ENCODE peak calls at places on chromosome 4, in ten cellular contexts. One of them, this sample, is unnamed.

GRCh38 chr4:41172772-41173171 is 41.6 kb downstream of the APBB2 start:
- DNase-seq in H7: no peak
- DNase-seq in endothelial cell: no peak
- DNase-seq in SW 1271: no peak
- DNase-seq in occipital lobe: no peak
- DNase-seq in stimulated activated CD4-positive, alpha-beta T cell treated with anti-CD3 and anti-CD28 coated beads, Interleukin-12 subunit alpha, Interleukin-12 subunit beta, amount 100 ng/mL, for 24 hours: no peak
- DNase-seq in NAMALWA: no peak
- DNase-seq in GM20000: no peak
- DNase-seq in AG09319: no peak
- DNase-seq in activated CD8-positive, alpha-beta memory T cell treated with anti-CD3 and anti-CD28 coated beads for 1 hour: no peak
- DNase-seq in this sample: no peak

GRCh38 chr4:72629540-72629939 is 60.5 kb upstream of the ADAMTS3 start:
- DNase-seq in H7: no peak
- DNase-seq in endothelial cell: no peak
- DNase-seq in SW 1271: no peak
- DNase-seq in occipital lobe: no peak
- DNase-seq in stimulated activated CD4-positive, alpha-beta T cell treated with anti-CD3 and anti-CD28 coated beads, Interleukin-12 subunit alpha, Interleukin-12 subunit beta, amount 100 ng/mL, for 24 hours: no peak
- DNase-seq in NAMALWA: no peak
- DNase-seq in GM20000: no peak
- DNase-seq in AG09319: no peak
- DNase-seq in activated CD8-positive, alpha-beta memory T cell treated with anti-CD3 and anti-CD28 coated beads for 1 hour: no peak
- DNase-seq in this sample: no peak

GRCh38 chr4:87108142-87108546 is 112.3 kb downstream of the KLHL8 start:
- DNase-seq in H7: no peak
- DNase-seq in endothelial cell: no peak
- DNase-seq in SW 1271: peak; percentile 52
- DNase-seq in occipital lobe: no peak
- DNase-seq in stimulated activated CD4-positive, alpha-beta T cell treated with anti-CD3 and anti-CD28 coated beads, Interleukin-12 subunit alpha, Interleukin-12 subunit beta, amount 100 ng/mL, for 24 hours: no peak
- DNase-seq in NAMALWA: no peak
- DNase-seq in GM20000: no peak
- DNase-seq in AG09319: peak; percentile 48
- DNase-seq in activated CD8-positive, alpha-beta memory T cell treated with anti-CD3 and anti-CD28 coated beads for 1 hour: no peak
- DNase-seq in this sample: no peak

GRCh38 chr4:89838005-89838404 is 1.0 kb upstream of the SNCA start:
- DNase-seq in H7: peak; percentile 30
- DNase-seq in endothelial cell: peak; percentile 9
- DNase-seq in SW 1271: no peak
- DNase-seq in occipital lobe: no peak
- DNase-seq in stimulated activated CD4-positive, alpha-beta T cell treated with anti-CD3 and anti-CD28 coated beads, Interleukin-12 subunit alpha, Interleukin-12 subunit beta, amount 100 ng/mL, for 24 hours: no peak
- DNase-seq in NAMALWA: no peak
- DNase-seq in GM20000: no peak
- DNase-seq in AG09319: no peak
- DNase-seq in activated CD8-positive, alpha-beta memory T cell treated with anti-CD3 and anti-CD28 coated beads for 1 hour: no peak
- DNase-seq in this sample: no peak

GRCh38 chr4:3859571-3859970 is 93.4 kb downstream of the ADRA2C start:
- DNase-seq in H7: no peak
- DNase-seq in endothelial cell: no peak
- DNase-seq in SW 1271: no peak
- DNase-seq in occipital lobe: no peak
- DNase-seq in stimulated activated CD4-positive, alpha-beta T cell treated with anti-CD3 and anti-CD28 coated beads, Interleukin-12 subunit alpha, Interleukin-12 subunit beta, amount 100 ng/mL, for 24 hours: no peak
- DNase-seq in NAMALWA: no peak
- DNase-seq in GM20000: no peak
- DNase-seq in AG09319: no peak
- DNase-seq in activated CD8-positive, alpha-beta memory T cell treated with anti-CD3 and anti-CD28 coated beads for 1 hour: no peak
- DNase-seq in this sample: no peak

GRCh38 chr4:104616401-104616820 is 121.7 kb upstream of the CXXC4 start:
- DNase-seq in H7: no peak
- DNase-seq in endothelial cell: no peak
- DNase-seq in SW 1271: no peak
- DNase-seq in occipital lobe: no peak
- DNase-seq in stimulated activated CD4-positive, alpha-beta T cell treated with anti-CD3 and anti-CD28 coated beads, Interleukin-12 subunit alpha, Interleukin-12 subunit beta, amount 100 ng/mL, for 24 hours: no peak
- DNase-seq in NAMALWA: no peak
- DNase-seq in GM20000: no peak
- DNase-seq in AG09319: no peak
- DNase-seq in activated CD8-positive, alpha-beta memory T cell treated with anti-CD3 and anti-CD28 coated beads for 1 hour: no peak
- DNase-seq in this sample: no peak

GRCh38 chr4:1154523-1155182 is 17.7 kb downstream of the SPON2 start:
- DNase-seq in H7: no peak
- DNase-seq in endothelial cell: no peak
- DNase-seq in SW 1271: no peak
- DNase-seq in occipital lobe: no peak
- DNase-seq in stimulated activated CD4-positive, alpha-beta T cell treated with anti-CD3 and anti-CD28 coated beads, Interleukin-12 subunit alpha, Interleukin-12 subunit beta, amount 100 ng/mL, for 24 hours: no peak
- DNase-seq in NAMALWA: no peak
- DNase-seq in GM20000: no peak
- DNase-seq in AG09319: no peak
- DNase-seq in activated CD8-positive, alpha-beta memory T cell treated with anti-CD3 and anti-CD28 coated beads for 1 hour: no peak
- DNase-seq in this sample: no peak

GRCh38 chr4:180134116-180134866 is 2108.9 kb upstream of the TENM3 start:
- DNase-seq in H7: peak; percentile 1
- DNase-seq in endothelial cell: peak; percentile 26
- DNase-seq in SW 1271: no peak
- DNase-seq in occipital lobe: peak; percentile 0
- DNase-seq in stimulated activated CD4-positive, alpha-beta T cell treated with anti-CD3 and anti-CD28 coated beads, Interleukin-12 subunit alpha, Interleukin-12 subunit beta, amount 100 ng/mL, for 24 hours: no peak
- DNase-seq in NAMALWA: peak; percentile 9
- DNase-seq in GM20000: no peak
- DNase-seq in AG09319: no peak
- DNase-seq in activated CD8-positive, alpha-beta memory T cell treated with anti-CD3 and anti-CD28 coated beads for 1 hour: no peak
- DNase-seq in this sample: no peak

GRCh38 chr4:12889054-12889453 is 595.1 kb downstream of the RAB28 start:
- DNase-seq in H7: no peak
- DNase-seq in endothelial cell: no peak
- DNase-seq in SW 1271: no peak
- DNase-seq in occipital lobe: no peak
- DNase-seq in stimulated activated CD4-positive, alpha-beta T cell treated with anti-CD3 and anti-CD28 coated beads, Interleukin-12 subunit alpha, Interleukin-12 subunit beta, amount 100 ng/mL, for 24 hours: no peak
- DNase-seq in NAMALWA: no peak
- DNase-seq in GM20000: no peak
- DNase-seq in AG09319: no peak
- DNase-seq in activated CD8-positive, alpha-beta memory T cell treated with anti-CD3 and anti-CD28 coated beads for 1 hour: no peak
- DNase-seq in this sample: no peak

GRCh38 chr4:76803522-76803921 is 94.4 kb downstream of the SOWAHB start:
- DNase-seq in H7: no peak
- DNase-seq in endothelial cell: no peak
- DNase-seq in SW 1271: no peak
- DNase-seq in occipital lobe: no peak
- DNase-seq in stimulated activated CD4-positive, alpha-beta T cell treated with anti-CD3 and anti-CD28 coated beads, Interleukin-12 subunit alpha, Interleukin-12 subunit beta, amount 100 ng/mL, for 24 hours: no peak
- DNase-seq in NAMALWA: no peak
- DNase-seq in GM20000: no peak
- DNase-seq in AG09319: peak; percentile 69
- DNase-seq in activated CD8-positive, alpha-beta memory T cell treated with anti-CD3 and anti-CD28 coated beads for 1 hour: no peak
- DNase-seq in this sample: no peak

GRCh38 chr4:6172093-6172926 is 28.0 kb downstream of the JAKMIP1 start:
- DNase-seq in H7: no peak
- DNase-seq in endothelial cell: no peak
- DNase-seq in SW 1271: no peak
- DNase-seq in occipital lobe: no peak
- DNase-seq in stimulated activated CD4-positive, alpha-beta T cell treated with anti-CD3 and anti-CD28 coated beads, Interleukin-12 subunit alpha, Interleukin-12 subunit beta, amount 100 ng/mL, for 24 hours: no peak
- DNase-seq in NAMALWA: no peak
- DNase-seq in GM20000: no peak
- DNase-seq in AG09319: no peak
- DNase-seq in activated CD8-positive, alpha-beta memory T cell treated with anti-CD3 and anti-CD28 coated beads for 1 hour: no peak
- DNase-seq in this sample: no peak

GRCh38 chr4:56197387-56197786 is 189.9 kb downstream of the AASDH start:
- DNase-seq in H7: no peak
- DNase-seq in endothelial cell: no peak
- DNase-seq in SW 1271: no peak
- DNase-seq in occipital lobe: no peak
- DNase-seq in stimulated activated CD4-positive, alpha-beta T cell treated with anti-CD3 and anti-CD28 coated beads, Interleukin-12 subunit alpha, Interleukin-12 subunit beta, amount 100 ng/mL, for 24 hours: no peak
- DNase-seq in NAMALWA: no peak
- DNase-seq in GM20000: no peak
- DNase-seq in AG09319: no peak
- DNase-seq in activated CD8-positive, alpha-beta memory T cell treated with anti-CD3 and anti-CD28 coated beads for 1 hour: no peak
- DNase-seq in this sample: no peak

GRCh38 chr4:101678180-101678579 is 112.3 kb upstream of the BANK1 start:
- DNase-seq in H7: no peak
- DNase-seq in endothelial cell: no peak
- DNase-seq in SW 1271: no peak
- DNase-seq in occipital lobe: no peak
- DNase-seq in stimulated activated CD4-positive, alpha-beta T cell treated with anti-CD3 and anti-CD28 coated beads, Interleukin-12 subunit alpha, Interleukin-12 subunit beta, amount 100 ng/mL, for 24 hours: no peak
- DNase-seq in NAMALWA: no peak
- DNase-seq in GM20000: no peak
- DNase-seq in AG09319: no peak
- DNase-seq in activated CD8-positive, alpha-beta memory T cell treated with anti-CD3 and anti-CD28 coated beads for 1 hour: no peak
- DNase-seq in this sample: no peak

GRCh38 chr4:7417639-7418038 is 17.1 kb downstream of the PSAPL1 start:
- DNase-seq in H7: no peak
- DNase-seq in endothelial cell: no peak
- DNase-seq in SW 1271: no peak
- DNase-seq in occipital lobe: no peak
- DNase-seq in stimulated activated CD4-positive, alpha-beta T cell treated with anti-CD3 and anti-CD28 coated beads, Interleukin-12 subunit alpha, Interleukin-12 subunit beta, amount 100 ng/mL, for 24 hours: no peak
- DNase-seq in NAMALWA: no peak
- DNase-seq in GM20000: no peak
- DNase-seq in AG09319: no peak
- DNase-seq in activated CD8-positive, alpha-beta memory T cell treated with anti-CD3 and anti-CD28 coated beads for 1 hour: no peak
- DNase-seq in this sample: no peak

GRCh38 chr4:102328045-102328444 is 17.2 kb downstream of the SLC39A8 start:
- DNase-seq in H7: no peak
- DNase-seq in endothelial cell: no peak
- DNase-seq in SW 1271: no peak
- DNase-seq in occipital lobe: no peak
- DNase-seq in stimulated activated CD4-positive, alpha-beta T cell treated with anti-CD3 and anti-CD28 coated beads, Interleukin-12 subunit alpha, Interleukin-12 subunit beta, amount 100 ng/mL, for 24 hours: no peak
- DNase-seq in NAMALWA: no peak
- DNase-seq in GM20000: no peak
- DNase-seq in AG09319: no peak
- DNase-seq in activated CD8-positive, alpha-beta memory T cell treated with anti-CD3 and anti-CD28 coated beads for 1 hour: no peak
- DNase-seq in this sample: no peak

GRCh38 chr4:88908003-88908402 is 149.0 kb downstream of the FAM13A start:
- DNase-seq in H7: no peak
- DNase-seq in endothelial cell: no peak
- DNase-seq in SW 1271: no peak
- DNase-seq in occipital lobe: no peak
- DNase-seq in stimulated activated CD4-positive, alpha-beta T cell treated with anti-CD3 and anti-CD28 coated beads, Interleukin-12 subunit alpha, Interleukin-12 subunit beta, amount 100 ng/mL, for 24 hours: no peak
- DNase-seq in NAMALWA: no peak
- DNase-seq in GM20000: no peak
- DNase-seq in AG09319: peak; percentile 14
- DNase-seq in activated CD8-positive, alpha-beta memory T cell treated with anti-CD3 and anti-CD28 coated beads for 1 hour: no peak
- DNase-seq in this sample: no peak

GRCh38 chr4:4651811-4652609 is 110.2 kb upstream of the STX18 start:
- DNase-seq in H7: peak; percentile 64
- DNase-seq in endothelial cell: no peak
- DNase-seq in SW 1271: no peak
- DNase-seq in occipital lobe: no peak
- DNase-seq in stimulated activated CD4-positive, alpha-beta T cell treated with anti-CD3 and anti-CD28 coated beads, Interleukin-12 subunit alpha, Interleukin-12 subunit beta, amount 100 ng/mL, for 24 hours: no peak
- DNase-seq in NAMALWA: peak; percentile 21
- DNase-seq in GM20000: no peak
- DNase-seq in AG09319: no peak
- DNase-seq in activated CD8-positive, alpha-beta memory T cell treated with anti-CD3 and anti-CD28 coated beads for 1 hour: no peak
- DNase-seq in this sample: no peak

GRCh38 chr4:16715482-16715881 is 183.0 kb downstream of the LDB2 start:
- DNase-seq in H7: no peak
- DNase-seq in endothelial cell: no peak
- DNase-seq in SW 1271: no peak
- DNase-seq in occipital lobe: no peak
- DNase-seq in stimulated activated CD4-positive, alpha-beta T cell treated with anti-CD3 and anti-CD28 coated beads, Interleukin-12 subunit alpha, Interleukin-12 subunit beta, amount 100 ng/mL, for 24 hours: no peak
- DNase-seq in NAMALWA: no peak
- DNase-seq in GM20000: no peak
- DNase-seq in AG09319: no peak
- DNase-seq in activated CD8-positive, alpha-beta memory T cell treated with anti-CD3 and anti-CD28 coated beads for 1 hour: no peak
- DNase-seq in this sample: no peak

GRCh38 chr4:25908491-25908901 is 5.5 kb upstream of the SMIM20 start:
- DNase-seq in H7: no peak
- DNase-seq in endothelial cell: no peak
- DNase-seq in SW 1271: peak; percentile 13
- DNase-seq in occipital lobe: peak; percentile 48
- DNase-seq in stimulated activated CD4-positive, alpha-beta T cell treated with anti-CD3 and anti-CD28 coated beads, Interleukin-12 subunit alpha, Interleukin-12 subunit beta, amount 100 ng/mL, for 24 hours: no peak
- DNase-seq in NAMALWA: no peak
- DNase-seq in GM20000: no peak
- DNase-seq in AG09319: peak; percentile 61
- DNase-seq in activated CD8-positive, alpha-beta memory T cell treated with anti-CD3 and anti-CD28 coated beads for 1 hour: no peak
- DNase-seq in this sample: no peak

GRCh38 chr4:95522682-95523410 is 25.9 kb downstream of the UNC5C start:
- DNase-seq in H7: no peak
- DNase-seq in endothelial cell: no peak
- DNase-seq in SW 1271: no peak
- DNase-seq in occipital lobe: no peak
- DNase-seq in stimulated activated CD4-positive, alpha-beta T cell treated with anti-CD3 and anti-CD28 coated beads, Interleukin-12 subunit alpha, Interleukin-12 subunit beta, amount 100 ng/mL, for 24 hours: no peak
- DNase-seq in NAMALWA: no peak
- DNase-seq in GM20000: no peak
- DNase-seq in AG09319: no peak
- DNase-seq in activated CD8-positive, alpha-beta memory T cell treated with anti-CD3 and anti-CD28 coated beads for 1 hour: no peak
- DNase-seq in this sample: no peak

GRCh38 chr4:130336585-130337217 is 1240.7 kb downstream of the C4orf33 start:
- DNase-seq in H7: no peak
- DNase-seq in endothelial cell: no peak
- DNase-seq in SW 1271: no peak
- DNase-seq in occipital lobe: no peak
- DNase-seq in stimulated activated CD4-positive, alpha-beta T cell treated with anti-CD3 and anti-CD28 coated beads, Interleukin-12 subunit alpha, Interleukin-12 subunit beta, amount 100 ng/mL, for 24 hours: no peak
- DNase-seq in NAMALWA: peak; percentile 64
- DNase-seq in GM20000: peak; percentile 9
- DNase-seq in AG09319: no peak
- DNase-seq in activated CD8-positive, alpha-beta memory T cell treated with anti-CD3 and anti-CD28 coated beads for 1 hour: no peak
- DNase-seq in this sample: no peak

GRCh38 chr4:40722576-40723161 is 27.1 kb upstream of the NSUN7 start:
- DNase-seq in H7: no peak
- DNase-seq in endothelial cell: no peak
- DNase-seq in SW 1271: no peak
- DNase-seq in occipital lobe: no peak
- DNase-seq in stimulated activated CD4-positive, alpha-beta T cell treated with anti-CD3 and anti-CD28 coated beads, Interleukin-12 subunit alpha, Interleukin-12 subunit beta, amount 100 ng/mL, for 24 hours: no peak
- DNase-seq in NAMALWA: peak; percentile 31
- DNase-seq in GM20000: peak; percentile 39
- DNase-seq in AG09319: no peak
- DNase-seq in activated CD8-positive, alpha-beta memory T cell treated with anti-CD3 and anti-CD28 coated beads for 1 hour: no peak
- DNase-seq in this sample: no peak

GRCh38 chr4:955161-955921 is 18.0 kb downstream of the DGKQ start:
- DNase-seq in H7: peak; percentile 54
- DNase-seq in endothelial cell: no peak
- DNase-seq in SW 1271: no peak
- DNase-seq in occipital lobe: no peak
- DNase-seq in stimulated activated CD4-positive, alpha-beta T cell treated with anti-CD3 and anti-CD28 coated beads, Interleukin-12 subunit alpha, Interleukin-12 subunit beta, amount 100 ng/mL, for 24 hours: no peak
- DNase-seq in NAMALWA: no peak
- DNase-seq in GM20000: no peak
- DNase-seq in AG09319: no peak
- DNase-seq in activated CD8-positive, alpha-beta memory T cell treated with anti-CD3 and anti-CD28 coated beads for 1 hour: no peak
- DNase-seq in this sample: no peak

GRCh38 chr4:16443504-16444088 is 217.3 kb upstream of the TAPT1 start:
- DNase-seq in H7: peak; percentile 36
- DNase-seq in endothelial cell: peak; percentile 9
- DNase-seq in SW 1271: no peak
- DNase-seq in occipital lobe: no peak
- DNase-seq in stimulated activated CD4-positive, alpha-beta T cell treated with anti-CD3 and anti-CD28 coated beads, Interleukin-12 subunit alpha, Interleukin-12 subunit beta, amount 100 ng/mL, for 24 hours: no peak
- DNase-seq in NAMALWA: peak; percentile 70
- DNase-seq in GM20000: peak; percentile 47
- DNase-seq in AG09319: no peak
- DNase-seq in activated CD8-positive, alpha-beta memory T cell treated with anti-CD3 and anti-CD28 coated beads for 1 hour: no peak
- DNase-seq in this sample: no peak

GRCh38 chr4:177441061-177441802 is 1.0 kb downstream of the AGA start:
- DNase-seq in H7: peak; percentile 33
- DNase-seq in endothelial cell: no peak
- DNase-seq in SW 1271: no peak
- DNase-seq in occipital lobe: peak; percentile 38
- DNase-seq in stimulated activated CD4-positive, alpha-beta T cell treated with anti-CD3 and anti-CD28 coated beads, Interleukin-12 subunit alpha, Interleukin-12 subunit beta, amount 100 ng/mL, for 24 hours: no peak
- DNase-seq in NAMALWA: peak; percentile 85
- DNase-seq in GM20000: peak; percentile 31
- DNase-seq in AG09319: no peak
- DNase-seq in activated CD8-positive, alpha-beta memory T cell treated with anti-CD3 and anti-CD28 coated beads for 1 hour: no peak
- DNase-seq in this sample: no peak

GRCh38 chr4:123997736-123998449 is 601.3 kb downstream of the SPRY1 start:
- DNase-seq in H7: no peak
- DNase-seq in endothelial cell: no peak
- DNase-seq in SW 1271: no peak
- DNase-seq in occipital lobe: no peak
- DNase-seq in stimulated activated CD4-positive, alpha-beta T cell treated with anti-CD3 and anti-CD28 coated beads, Interleukin-12 subunit alpha, Interleukin-12 subunit beta, amount 100 ng/mL, for 24 hours: no peak
- DNase-seq in NAMALWA: no peak
- DNase-seq in GM20000: no peak
- DNase-seq in AG09319: no peak
- DNase-seq in activated CD8-positive, alpha-beta memory T cell treated with anti-CD3 and anti-CD28 coated beads for 1 hour: no peak
- DNase-seq in this sample: no peak

GRCh38 chr4:84058201-84058600 is 440.9 kb downstream of the NKX6-1 start:
- DNase-seq in H7: no peak
- DNase-seq in endothelial cell: no peak
- DNase-seq in SW 1271: no peak
- DNase-seq in occipital lobe: no peak
- DNase-seq in stimulated activated CD4-positive, alpha-beta T cell treated with anti-CD3 and anti-CD28 coated beads, Interleukin-12 subunit alpha, Interleukin-12 subunit beta, amount 100 ng/mL, for 24 hours: no peak
- DNase-seq in NAMALWA: no peak
- DNase-seq in GM20000: no peak
- DNase-seq in AG09319: no peak
- DNase-seq in activated CD8-positive, alpha-beta memory T cell treated with anti-CD3 and anti-CD28 coated beads for 1 hour: no peak
- DNase-seq in this sample: no peak

GRCh38 chr4:9913846-9914245 is 107.5 kb downstream of the SLC2A9 start:
- DNase-seq in H7: no peak
- DNase-seq in endothelial cell: no peak
- DNase-seq in SW 1271: no peak
- DNase-seq in occipital lobe: no peak
- DNase-seq in stimulated activated CD4-positive, alpha-beta T cell treated with anti-CD3 and anti-CD28 coated beads, Interleukin-12 subunit alpha, Interleukin-12 subunit beta, amount 100 ng/mL, for 24 hours: no peak
- DNase-seq in NAMALWA: no peak
- DNase-seq in GM20000: no peak
- DNase-seq in AG09319: no peak
- DNase-seq in activated CD8-positive, alpha-beta memory T cell treated with anti-CD3 and anti-CD28 coated beads for 1 hour: no peak
- DNase-seq in this sample: no peak